ENCODE peak calls at places on chromosomes 12 and 14, in nine cellular contexts. One of them, this sample, is unnamed.

GRCh38 chr14:23351681-23352505 is 794 bp downstream of the SLC22A17 start:
- DNase-seq in mammary epithelial cell: no peak
- DNase-seq in esophagus squamous epithelium: no peak
- DNase-seq in foreskin keratinocyte: no peak
- DNase-seq in WERI-Rb-1: peak; percentile 50
- DNase-seq in pancreas: peak; percentile 67
- DNase-seq in body of pancreas: peak; percentile 20
- DNase-seq in hepatocyte: peak; percentile 42
- DNase-seq in MM.1S: no peak
- DNase-seq in this sample: no peak

GRCh38 chr14:54590481-54590880 is 23.6 kb downstream of the SAMD4A start:
- DNase-seq in mammary epithelial cell: no peak
- DNase-seq in esophagus squamous epithelium: no peak
- DNase-seq in foreskin keratinocyte: no peak
- DNase-seq in WERI-Rb-1: no peak
- DNase-seq in pancreas: no peak
- DNase-seq in body of pancreas: no peak
- DNase-seq in hepatocyte: no peak
- DNase-seq in MM.1S: no peak
- DNase-seq in this sample: no peak

GRCh38 chr12:123398177-123398916 is 14.4 kb downstream of the KMT5A start:
- DNase-seq in mammary epithelial cell: no peak
- DNase-seq in esophagus squamous epithelium: no peak
- DNase-seq in foreskin keratinocyte: no peak
- DNase-seq in WERI-Rb-1: no peak
- DNase-seq in pancreas: peak; percentile 62
- DNase-seq in body of pancreas: peak; percentile 50
- DNase-seq in hepatocyte: no peak
- DNase-seq in MM.1S: no peak
- DNase-seq in this sample: no peak

GRCh38 chr12:105499223-105499622 is 168.7 kb downstream of the C12orf75 start:
- DNase-seq in mammary epithelial cell: no peak
- DNase-seq in esophagus squamous epithelium: no peak
- DNase-seq in foreskin keratinocyte: no peak
- DNase-seq in WERI-Rb-1: no peak
- DNase-seq in pancreas: no peak
- DNase-seq in body of pancreas: no peak
- DNase-seq in hepatocyte: no peak
- DNase-seq in MM.1S: no peak
- DNase-seq in this sample: no peak

GRCh38 chr14:99958380-99958779 is 106.8 kb upstream of the EVL start:
- DNase-seq in mammary epithelial cell: no peak
- DNase-seq in esophagus squamous epithelium: no peak
- DNase-seq in foreskin keratinocyte: no peak
- DNase-seq in WERI-Rb-1: peak; percentile 27
- DNase-seq in pancreas: no peak
- DNase-seq in body of pancreas: no peak
- DNase-seq in hepatocyte: no peak
- DNase-seq in MM.1S: no peak
- DNase-seq in this sample: no peak

GRCh38 chr14:91545946-91546716 is 36.0 kb upstream of the PPP4R3A start:
- DNase-seq in mammary epithelial cell: no peak
- DNase-seq in esophagus squamous epithelium: no peak
- DNase-seq in foreskin keratinocyte: peak; percentile 2
- DNase-seq in WERI-Rb-1: peak; percentile 65
- DNase-seq in pancreas: no peak
- DNase-seq in body of pancreas: no peak
- DNase-seq in hepatocyte: no peak
- DNase-seq in MM.1S: no peak
- DNase-seq in this sample: no peak

GRCh38 chr14:87491816-87492215 is 501.2 kb downstream of the GALC start:
- DNase-seq in mammary epithelial cell: peak; percentile 89
- DNase-seq in esophagus squamous epithelium: no peak
- DNase-seq in foreskin keratinocyte: peak; percentile 86
- DNase-seq in WERI-Rb-1: no peak
- DNase-seq in pancreas: no peak
- DNase-seq in body of pancreas: no peak
- DNase-seq in hepatocyte: peak; percentile 46
- DNase-seq in MM.1S: no peak
- DNase-seq in this sample: no peak

GRCh38 chr12:101925352-101925751 is 48.0 kb downstream of the DRAM1 start:
- DNase-seq in mammary epithelial cell: peak; percentile 91
- DNase-seq in esophagus squamous epithelium: no peak
- DNase-seq in foreskin keratinocyte: peak; percentile 70
- DNase-seq in WERI-Rb-1: no peak
- DNase-seq in pancreas: no peak
- DNase-seq in body of pancreas: peak; percentile 33
- DNase-seq in hepatocyte: peak; percentile 60
- DNase-seq in MM.1S: no peak
- DNase-seq in this sample: no peak

GRCh38 chr14:73723799-73724621 is 9.8 kb upstream of the PNMA1 start:
- DNase-seq in mammary epithelial cell: peak; percentile 82
- DNase-seq in esophagus squamous epithelium: no peak
- DNase-seq in foreskin keratinocyte: no peak
- DNase-seq in WERI-Rb-1: no peak
- DNase-seq in pancreas: no peak
- DNase-seq in body of pancreas: peak; percentile 50
- DNase-seq in hepatocyte: peak; percentile 61
- DNase-seq in MM.1S: no peak
- DNase-seq in this sample: no peak

GRCh38 chr12:82089369-82090121 is 268.6 kb downstream of the CCDC59 start:
- DNase-seq in mammary epithelial cell: no peak
- DNase-seq in esophagus squamous epithelium: no peak
- DNase-seq in foreskin keratinocyte: no peak
- DNase-seq in WERI-Rb-1: no peak
- DNase-seq in pancreas: no peak
- DNase-seq in body of pancreas: no peak
- DNase-seq in hepatocyte: peak; percentile 10
- DNase-seq in MM.1S: no peak
- DNase-seq in this sample: no peak

GRCh38 chr12:65611396-65611795 is 212.9 kb upstream of the HMGA2 start:
- DNase-seq in mammary epithelial cell: no peak
- DNase-seq in esophagus squamous epithelium: no peak
- DNase-seq in foreskin keratinocyte: no peak
- DNase-seq in WERI-Rb-1: no peak
- DNase-seq in pancreas: no peak
- DNase-seq in body of pancreas: no peak
- DNase-seq in hepatocyte: no peak
- DNase-seq in MM.1S: no peak
- DNase-seq in this sample: no peak

GRCh38 chr12:65614259-65614658 is 210.0 kb upstream of the HMGA2 start:
- DNase-seq in mammary epithelial cell: no peak
- DNase-seq in esophagus squamous epithelium: no peak
- DNase-seq in foreskin keratinocyte: no peak
- DNase-seq in WERI-Rb-1: no peak
- DNase-seq in pancreas: no peak
- DNase-seq in body of pancreas: no peak
- DNase-seq in hepatocyte: no peak
- DNase-seq in MM.1S: no peak
- DNase-seq in this sample: no peak

GRCh38 chr12:65612440-65612839 is 211.8 kb upstream of the HMGA2 start:
- DNase-seq in mammary epithelial cell: no peak
- DNase-seq in esophagus squamous epithelium: no peak
- DNase-seq in foreskin keratinocyte: peak; percentile 90
- DNase-seq in WERI-Rb-1: no peak
- DNase-seq in pancreas: no peak
- DNase-seq in body of pancreas: peak; percentile 10
- DNase-seq in hepatocyte: no peak
- DNase-seq in MM.1S: no peak
- DNase-seq in this sample: no peak

GRCh38 chr12:65615091-65615490 is 209.2 kb upstream of the HMGA2 start:
- DNase-seq in mammary epithelial cell: no peak
- DNase-seq in esophagus squamous epithelium: no peak
- DNase-seq in foreskin keratinocyte: no peak
- DNase-seq in WERI-Rb-1: no peak
- DNase-seq in pancreas: no peak
- DNase-seq in body of pancreas: no peak
- DNase-seq in hepatocyte: peak; percentile 42
- DNase-seq in MM.1S: no peak
- DNase-seq in this sample: no peak

DNA sequence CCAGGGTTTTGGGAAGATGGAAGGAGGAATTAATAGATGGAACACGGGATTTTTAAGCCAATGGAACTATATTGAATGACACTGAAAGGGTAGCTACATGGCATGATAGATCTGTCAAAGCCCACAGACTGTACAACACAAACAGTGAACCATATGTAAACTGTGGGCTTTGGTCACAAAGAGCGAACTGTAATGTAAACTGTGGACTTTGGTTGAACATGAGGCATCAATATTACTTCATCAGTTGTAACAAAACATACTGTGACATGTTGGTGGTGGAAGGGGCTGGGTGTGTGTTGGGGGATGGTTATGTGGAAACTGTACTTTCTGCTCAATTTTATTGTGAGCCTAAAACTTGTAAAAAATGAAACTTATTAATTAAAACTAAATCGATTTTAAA is 210.6 kb upstream of the HMGA2 start:
- DNase-seq in mammary epithelial cell: no peak
- DNase-seq in esophagus squamous epithelium: no peak
- DNase-seq in foreskin keratinocyte: no peak
- DNase-seq in WERI-Rb-1: no peak
- DNase-seq in pancreas: no peak
- DNase-seq in body of pancreas: no peak
- DNase-seq in hepatocyte: no peak
- DNase-seq in MM.1S: no peak
- DNase-seq in this sample: no peak
- H3K27ac ChIP-seq in mammary epithelial cell: no peak overlapping the region
- H3K27ac ChIP-seq in esophagus squamous epithelium: no peak overlapping the region
- H3K27ac ChIP-seq in foreskin keratinocyte: peak overlapping the region; percentile 75
- H3K27ac ChIP-seq in WERI-Rb-1: no peak overlapping the region
- H3K27ac ChIP-seq in pancreas: no peak overlapping the region
- H3K27ac ChIP-seq in body of pancreas: no peak overlapping the region
- H3K27ac ChIP-seq in hepatocyte: no peak overlapping the region
- H3K27ac ChIP-seq in MM.1S: no peak overlapping the region
- H3K27ac ChIP-seq in this sample: no peak overlapping the region

GRCh38 chr14:94707494-94707893 is 62.4 kb downstream of the GSC start:
- DNase-seq in mammary epithelial cell: no peak
- DNase-seq in esophagus squamous epithelium: no peak
- DNase-seq in foreskin keratinocyte: no peak
- DNase-seq in WERI-Rb-1: no peak
- DNase-seq in pancreas: no peak
- DNase-seq in body of pancreas: no peak
- DNase-seq in hepatocyte: no peak
- DNase-seq in MM.1S: no peak
- DNase-seq in this sample: no peak

GRCh38 chr14:94713115-94713514 is 56.8 kb downstream of the GSC start:
- DNase-seq in mammary epithelial cell: no peak
- DNase-seq in esophagus squamous epithelium: no peak
- DNase-seq in foreskin keratinocyte: no peak
- DNase-seq in WERI-Rb-1: no peak
- DNase-seq in pancreas: no peak
- DNase-seq in body of pancreas: no peak
- DNase-seq in hepatocyte: no peak
- DNase-seq in MM.1S: no peak
- DNase-seq in this sample: no peak

GRCh38 chr14:94706132-94706531 is 63.8 kb downstream of the GSC start:
- DNase-seq in mammary epithelial cell: no peak
- DNase-seq in esophagus squamous epithelium: no peak
- DNase-seq in foreskin keratinocyte: no peak
- DNase-seq in WERI-Rb-1: no peak
- DNase-seq in pancreas: no peak
- DNase-seq in body of pancreas: no peak
- DNase-seq in hepatocyte: no peak
- DNase-seq in MM.1S: no peak
- DNase-seq in this sample: no peak

DNA sequence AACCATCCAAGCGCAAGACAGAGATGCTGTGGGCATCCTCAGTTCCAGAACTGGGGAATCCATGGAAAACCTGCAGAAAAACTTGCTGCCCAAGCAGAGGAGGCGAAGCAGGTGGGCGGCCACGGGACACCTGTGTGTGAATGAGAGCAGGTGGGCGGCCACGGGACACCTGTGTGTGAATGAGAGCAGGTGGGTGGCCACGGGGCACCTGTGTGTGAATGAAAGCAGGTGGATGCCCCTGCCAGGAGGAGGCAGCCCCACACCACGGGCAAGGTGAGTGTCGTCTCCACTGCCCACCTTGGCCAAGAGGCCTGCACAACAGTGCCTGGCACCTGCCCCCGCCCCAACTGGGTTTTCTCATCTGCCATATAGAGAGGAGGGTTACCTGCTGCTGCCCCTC is 59.2 kb downstream of the GSC start:
- DNase-seq in mammary epithelial cell: no peak
- DNase-seq in esophagus squamous epithelium: no peak
- DNase-seq in foreskin keratinocyte: no peak
- DNase-seq in WERI-Rb-1: no peak
- DNase-seq in pancreas: peak; percentile 43
- DNase-seq in body of pancreas: peak; percentile 36
- DNase-seq in hepatocyte: no peak
- DNase-seq in MM.1S: no peak
- DNase-seq in this sample: no peak
- H3K27me3 ChIP-seq in mammary epithelial cell: peaks cover 13% of the 10 kb centered on the region
- H3K27me3 ChIP-seq in esophagus squamous epithelium: no peaks in the 10 kb centered on the region
- H3K27me3 ChIP-seq in foreskin keratinocyte: peaks cover 11% of the 10 kb centered on the region
- H3K27me3 ChIP-seq in WERI-Rb-1: no peaks in the 10 kb centered on the region
- H3K27me3 ChIP-seq in pancreas: no peaks in the 10 kb centered on the region
- H3K27me3 ChIP-seq in body of pancreas: no peaks in the 10 kb centered on the region
- H3K27me3 ChIP-seq in hepatocyte: peaks cover 9% of the 10 kb centered on the region
- H3K27me3 ChIP-seq in MM.1S: no peaks in the 10 kb centered on the region
- H3K27me3 ChIP-seq in this sample: no peaks in the 10 kb centered on the region

GRCh38 chr12:51025748-51026654 is at the start of gene SLC11A2:
- DNase-seq in mammary epithelial cell: peak; percentile 95
- DNase-seq in esophagus squamous epithelium: peak; percentile 64
- DNase-seq in foreskin keratinocyte: peak; percentile 73
- DNase-seq in WERI-Rb-1: peak; percentile 96
- DNase-seq in pancreas: peak; percentile 98
- DNase-seq in body of pancreas: peak; percentile 98
- DNase-seq in hepatocyte: peak; percentile 98
- DNase-seq in MM.1S: peak; percentile 96
- DNase-seq in this sample: peak; percentile 88
- TF ChIP-seq CTCF in mammary epithelial cell: no peak
- TF ChIP-seq CTCF in esophagus squamous epithelium: no peak
- TF ChIP-seq CTCF in foreskin keratinocyte: peak; percentile 18
- TF ChIP-seq CTCF in WERI-Rb-1: no peak
- TF ChIP-seq CTCF in pancreas: no peak
- TF ChIP-seq CTCF in body of pancreas: no peak
- TF ChIP-seq CTCF in hepatocyte: peak; percentile 8
- TF ChIP-seq CTCF in MM.1S: peak; percentile 15
- TF ChIP-seq CTCF in this sample: no peak

DNA sequence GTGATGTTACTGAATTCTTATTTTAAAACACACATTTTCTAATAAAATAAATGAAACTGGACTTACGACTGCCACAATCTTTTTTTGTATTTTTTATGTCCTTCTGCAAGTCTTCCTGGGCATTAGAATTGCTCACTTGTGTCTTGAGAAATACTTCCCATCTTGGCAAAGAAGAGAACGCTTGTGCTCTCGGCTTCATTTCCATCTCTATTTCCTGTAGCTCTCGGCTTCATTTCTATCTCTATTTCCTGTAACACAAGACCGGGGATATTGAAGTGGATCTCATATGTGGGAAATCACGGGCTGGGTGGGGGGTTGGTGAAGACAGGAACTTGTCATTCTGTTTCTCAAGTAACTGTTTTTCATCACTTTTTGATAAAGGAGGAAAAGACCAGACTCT is 77.9 kb downstream of the EP400 start:
- DNase-seq in mammary epithelial cell: no peak
- DNase-seq in esophagus squamous epithelium: no peak
- DNase-seq in foreskin keratinocyte: no peak
- DNase-seq in WERI-Rb-1: no peak
- DNase-seq in pancreas: no peak
- DNase-seq in body of pancreas: no peak
- DNase-seq in hepatocyte: no peak
- DNase-seq in MM.1S: no peak
- DNase-seq in this sample: no peak
- H3K27ac ChIP-seq in mammary epithelial cell: no peak overlapping the region
- H3K27ac ChIP-seq in esophagus squamous epithelium: no peak overlapping the region
- H3K27ac ChIP-seq in foreskin keratinocyte: no peak overlapping the region
- H3K27ac ChIP-seq in WERI-Rb-1: no peak overlapping the region
- H3K27ac ChIP-seq in pancreas: no peak overlapping the region
- H3K27ac ChIP-seq in body of pancreas: no peak overlapping the region
- H3K27ac ChIP-seq in hepatocyte: no peak overlapping the region
- H3K27ac ChIP-seq in MM.1S: no peak overlapping the region
- H3K27ac ChIP-seq in this sample: no peak overlapping the region